ENCODE peak calls at places on chromosomes 2 and 18, in eight cellular contexts. Z, H, U, I, A, B, K and P are unnamed samples.
A peak's percentile ranks its signal among the peaks of the same experiment; 100 is the strongest.

GRCh38 chr2:157468931-157469708 is 25.2 kb upstream of the CYTIP start:
- DNase-seq in Z (no peak), H (no peak), U (no peak), I (no peak), A (no peak), B (no peak), K (peak; percentile 89), P (no peak)

GRCh38 chr2:182229288-182229687 is 197.5 kb downstream of the PDE1A start:
- DNase-seq in Z (no peak), H (no peak), U (no peak), I (no peak), A (no peak), B (no peak), K (no peak), P (no peak)

GRCh38 chr2:121483021-121483420 is 47.7 kb upstream of the RNU4ATAC start:
- DNase-seq in Z (no peak), H (no peak), U (no peak), I (no peak), A (no peak), B (no peak), K (no peak), P (no peak)

GRCh38 chr2:74919827-74920226 is 38.6 kb upstream of the POLE4 start:
- DNase-seq in Z (peak; percentile 31), H (peak; percentile 68), U (peak; percentile 73), I (no peak), A (peak; percentile 11), B (peak; percentile 88), K (peak; percentile 55), P (no peak)

GRCh38 chr2:73255907-73256617 is 22.0 kb downstream of the CCT7 start:
- DNase-seq in Z (no peak), H (no peak), U (no peak), I (no peak), A (no peak), B (peak; percentile 19), K (no peak), P (no peak)

GRCh38 chr2:176729706-176730569 is 460.7 kb downstream of the MTX2 start:
- DNase-seq in Z (no peak), H (no peak), U (no peak), I (no peak), A (peak; percentile 32), B (no peak), K (no peak), P (no peak)

GRCh38 chr2:38537937-38538525 is 64.7 kb downstream of the HNRNPLL start:
- DNase-seq in Z (no peak), H (no peak), U (no peak), I (no peak), A (no peak), B (no peak), K (no peak), P (no peak)

GRCh38 chr2:241848761-241849615 is 9.7 kb downstream of the PDCD1 start:
- DNase-seq in Z (no peak), H (no peak), U (no peak), I (peak; percentile 59), A (no peak), B (no peak), K (no peak), P (no peak)

GRCh38 chr2:18467727-18468363 is 92.6 kb downstream of the RDH14 start:
- DNase-seq in Z (no peak), H (no peak), U (no peak), I (no peak), A (no peak), B (no peak), K (no peak), P (no peak)

GRCh38 chr18:57223160-57223870 is 76.4 kb downstream of the BOD1L2 start:
- DNase-seq in Z (no peak), H (no peak), U (no peak), I (no peak), A (no peak), B (no peak), K (no peak), P (no peak)

GRCh38 chr2:10722252-10722825 is 909 bp downstream of the ATP6V1C2 start:
- DNase-seq in Z (no peak), H (no peak), U (no peak), I (no peak), A (no peak), B (no peak), K (no peak), P (no peak)

GRCh38 chr2:95346738-95347671 is 49.9 kb downstream of the KCNIP3 start:
- DNase-seq in Z (no peak), H (peak; percentile 25), U (no peak), I (peak; percentile 69), A (no peak), B (peak; percentile 60), K (no peak), P (no peak)

GRCh38 chr2:223641062-223641461 is 38.9 kb upstream of the SCG2 start:
- DNase-seq in Z (no peak), H (no peak), U (no peak), I (no peak), A (peak; percentile 21), B (no peak), K (no peak), P (no peak)

GRCh38 chr2:86072271-86072858 is 33.3 kb downstream of the POLR1A start:
- DNase-seq in Z (no peak), H (peak; percentile 82), U (peak; percentile 30), I (no peak), A (peak; percentile 78), B (no peak), K (peak; percentile 45), P (no peak)

GRCh38 chr2:177315303-177315887 is 50.9 kb upstream of the NFE2L2 start:
- DNase-seq in Z (no peak), H (no peak), U (no peak), I (no peak), A (no peak), B (peak; percentile 39), K (no peak), P (no peak)

GRCh38 chr18:42184685-42185477 is 229.8 kb downstream of the PIK3C3 start:
- DNase-seq in Z (no peak), H (no peak), U (no peak), I (no peak), A (no peak), B (no peak), K (peak; percentile 25), P (no peak)

GRCh38 chr2:164697688-164698290 is 76.5 kb upstream of the GRB14 start:
- DNase-seq in Z (peak; percentile 61), H (no peak), U (no peak), I (no peak), A (no peak), B (peak; percentile 73), K (no peak), P (no peak)

GRCh38 chr2:179186126-179186525 is 78.5 kb downstream of the SESTD1 start:
- DNase-seq in Z (no peak), H (no peak), U (no peak), I (no peak), A (no peak), B (no peak), K (no peak), P (no peak)

GRCh38 chr2:219592721-219593120 is 4.9 kb upstream of the STK11IP start:
- DNase-seq in Z (no peak), H (no peak), U (no peak), I (no peak), A (no peak), B (no peak), K (no peak), P (no peak)
- TF ChIP-seq POLR2AphosphoS5 in Z (no peak), H (no peak), U (no peak), I (no peak), A (no peak), B (no peak), K (no peak), P (no peak)

DNA sequence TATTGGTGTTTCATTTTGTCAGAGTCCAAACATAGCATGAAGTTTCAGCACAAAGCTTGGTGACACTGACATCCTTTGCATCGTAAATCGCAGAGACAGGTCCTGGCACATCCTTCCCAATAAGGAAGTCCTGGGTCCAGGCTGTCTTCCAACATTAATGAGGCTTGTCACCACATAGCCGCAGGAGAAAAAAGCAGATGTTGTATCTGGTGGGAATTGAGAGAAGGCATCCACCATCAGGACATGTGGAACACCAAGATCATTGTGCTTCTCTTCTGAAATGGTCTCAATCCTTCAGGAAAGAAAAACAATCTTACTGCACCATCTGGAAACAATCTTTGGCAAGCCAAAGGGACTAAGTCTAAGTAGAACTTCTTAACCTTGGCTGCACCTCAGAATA is 119.1 kb upstream of the ARHGAP28 start:
- DNase-seq in Z (no peak), H (no peak), U (no peak), I (no peak), A (peak; percentile 81), B (no peak), K (no peak), P (no peak)
- TF ChIP-seq POLR2AphosphoS5 in Z (no peak), H (no peak), U (no peak), I (no peak), A (peak; percentile 81), B (no peak), K (no peak), P (no peak)

GRCh38 chr18:49225160-49225559 is 235.3 kb downstream of the DYM start:
- DNase-seq in Z (no peak), H (no peak), U (no peak), I (no peak), A (no peak), B (no peak), K (no peak), P (no peak)
- TF ChIP-seq POLR2AphosphoS5 in Z (no peak), H (no peak), U (no peak), I (no peak), A (no peak), B (no peak), K (no peak), P (no peak)

DNA sequence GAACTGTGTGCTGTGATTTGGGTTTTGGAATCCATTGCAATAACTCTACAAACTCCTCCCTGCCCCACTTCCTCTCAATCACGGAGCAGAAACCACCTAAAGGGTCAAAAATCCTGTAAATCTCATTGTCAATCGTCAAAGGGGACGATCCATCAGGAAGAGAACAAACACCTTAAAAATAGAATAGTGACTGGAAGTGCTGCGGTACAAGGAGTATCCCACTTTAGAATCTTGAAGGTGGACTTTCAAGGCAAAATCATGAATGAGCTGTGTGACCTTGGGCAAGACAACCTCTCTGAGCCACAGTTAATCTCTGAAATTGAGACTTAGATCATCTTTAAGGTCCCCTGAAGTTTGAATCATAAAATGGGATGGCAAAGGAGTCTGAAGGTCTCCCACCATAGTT is 5.9 kb downstream of the PMAIP1 start:
- DNase-seq in Z (no peak), H (no peak), U (no peak), I (no peak), A (no peak), B (no peak), K (no peak), P (no peak)
- TF ChIP-seq POLR2AphosphoS5 in Z (no peak), H (no peak), U (no peak), I (no peak), A (no peak), B (no peak), K (no peak), P (no peak)